ENCODE peak calls at places on chromosome 13, in four cellular contexts. X, P, O and J are unnamed samples. For H3K4me1 and H3K9me3, the result is how much of the 10 kb centered on the place peaks cover.

GRCh38 chr13:21879263-21879914 is 208.5 kb downstream of the FGF9 start:
- DNase-seq in X (no peak), O (no peak), P (no peak), J (no peak)

GRCh38 chr13:46184277-46184699 is 2.3 kb upstream of the LCP1 start:
- DNase-seq in P (no peak), X (peak), O (peak), J (peak)

GRCh38 chr13:83215627-83216026 is 666.6 kb downstream of the SLITRK1 start:
- DNase-seq in O (no peak), X (no peak), P (no peak), J (no peak)

GRCh38 chr13:36030670-36031331 is 100.4 kb downstream of the DCLK1 start:
- DNase-seq in X (no peak), P (no peak), O (no peak), J (no peak)

GRCh38 chr13:44142540-44142867 is 231.1 kb upstream of the SERP2 start:
- DNase-seq in O (peak), P (no peak), X (no peak), J (no peak)

GRCh38 chr13:61954092-61954491 is 538.4 kb upstream of the PCDH20 start:
- DNase-seq in P (no peak), X (peak), O (no peak), J (no peak)

GRCh38 chr13:79686441-79686840 is 205.5 kb downstream of the NDFIP2 start:
- DNase-seq in X (no peak), P (no peak), O (no peak), J (no peak)

GRCh38 chr13:21234537-21234936 is 58.1 kb downstream of the MRPL57 start:
- DNase-seq in P (no peak), X (no peak), O (no peak), J (peak)

GRCh38 chr13:44618326-44618725 is 42.2 kb upstream of the TSC22D1 start:
- DNase-seq in P (no peak), O (no peak), X (no peak), J (no peak)

GRCh38 chr13:26523007-26523406 is 34.5 kb upstream of the WASF3 start:
- DNase-seq in O (no peak), X (no peak), P (no peak), J (no peak)

GRCh38 chr13:26513931-26514330 is 43.6 kb upstream of the WASF3 start:
- DNase-seq in P (no peak), O (no peak), X (no peak), J (no peak)

GRCh38 chr13:26517931-26518330 is 39.6 kb upstream of the WASF3 start:
- DNase-seq in P (no peak), X (no peak), O (no peak), J (no peak)

GRCh38 chr13:26515721-26516120 is 41.8 kb upstream of the WASF3 start:
- DNase-seq in X (no peak), O (no peak), P (no peak), J (no peak)

DNA sequence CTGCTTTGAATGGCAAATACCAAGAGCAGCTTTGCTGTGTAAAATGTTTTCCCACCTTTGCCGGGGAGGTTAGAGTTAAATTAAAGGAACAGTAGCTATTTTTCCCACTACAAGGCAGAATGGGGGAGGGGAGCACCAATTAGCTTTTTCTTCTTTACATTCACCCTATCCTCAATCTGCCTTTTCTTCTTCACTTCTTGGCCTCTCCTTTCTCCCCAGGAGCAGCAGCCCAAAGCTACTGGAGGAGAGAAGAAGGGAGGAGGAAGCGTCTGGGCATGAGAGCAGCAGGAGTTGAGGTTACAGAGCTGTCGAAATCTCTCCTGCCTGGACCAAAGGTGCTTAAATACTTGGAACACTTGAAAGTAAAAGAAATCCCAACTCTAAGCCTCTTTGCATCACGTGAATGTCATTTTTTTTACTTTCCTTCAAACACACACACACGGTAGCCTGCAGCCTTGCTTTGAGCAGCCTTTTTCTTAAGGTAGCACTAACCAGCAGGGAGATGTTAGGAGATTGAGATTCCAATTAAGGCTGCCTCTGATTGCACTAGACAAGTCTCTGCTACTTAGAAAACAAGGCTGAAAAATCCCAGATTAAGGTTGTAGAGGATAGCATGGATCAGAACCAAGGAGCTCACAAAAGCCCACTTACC is 38.9 kb upstream of the WASF3 start:
- DNase-seq in X (no peak), O (no peak), P (no peak), J (no peak)
- H3K4me1 ChIP-seq in X (under half), O (under half), P (under half), J (under half)

GRCh38 chr13:112132142-112132541 is 65.2 kb downstream of the SOX1 start:
- DNase-seq in O (peak), X (no peak), P (no peak), J (no peak)
- H3K9me3 ChIP-seq in O (under half), X (under half), P (under half), J (under half)

DNA sequence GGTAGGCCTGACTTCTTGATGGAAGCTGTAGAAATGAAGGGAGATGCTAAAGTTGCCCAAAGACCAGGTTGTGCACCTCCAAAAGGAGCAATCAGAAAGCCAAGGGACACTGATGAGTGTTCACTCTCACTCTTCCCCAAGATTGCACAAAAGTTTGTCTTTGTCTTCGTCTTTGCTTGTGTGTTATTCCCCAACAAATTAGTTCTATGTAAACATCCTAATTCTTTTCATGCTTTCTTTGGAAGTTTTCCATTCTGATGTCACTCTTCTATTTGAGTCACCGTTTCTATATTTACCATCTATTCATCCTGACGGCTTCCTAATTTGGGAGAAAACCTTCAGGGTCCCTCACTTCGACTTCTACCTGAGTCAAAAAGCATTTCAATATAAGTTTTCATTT is 3.7 kb upstream of the TMEM272 start:
- DNase-seq in P (no peak), X (no peak), O (no peak), J (no peak)
- H3K4me1 ChIP-seq in P (under half), X (under half), O (under half), J (under half)

GRCh38 chr13:29131159-29131558 is 311.0 kb downstream of the MTUS2 start:
- DNase-seq in P (no peak), X (no peak), O (no peak), J (no peak)
- H3K9me3 ChIP-seq in P (under half), X (under half), O (under half), J (under half)

DNA sequence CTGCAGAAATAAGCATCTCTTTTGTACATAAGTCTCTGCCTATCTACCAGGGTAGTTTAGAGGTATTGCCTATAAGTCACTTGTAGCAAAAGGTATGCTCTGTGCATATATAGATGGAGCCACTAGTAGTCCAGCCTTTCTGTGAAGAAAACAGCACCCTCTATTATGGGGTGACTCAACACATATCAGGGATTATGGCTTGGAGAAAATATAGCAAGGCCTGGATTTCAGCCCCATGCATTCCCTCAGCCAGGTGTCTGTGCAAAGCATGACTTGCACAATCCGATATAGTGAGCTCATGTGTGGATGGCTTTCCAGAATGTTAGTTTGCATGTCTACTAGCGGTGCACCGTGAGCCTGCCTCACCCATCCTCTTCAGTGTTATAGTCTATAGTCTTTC is 13.4 kb upstream of the NALCN start:
- DNase-seq in P (no peak), X (no peak), O (no peak), J (no peak)
- H3K4me1 ChIP-seq in P (under half), X (under half), O (under half), J (under half)

GRCh38 chr13:18998389-18998788 is 183.2 kb downstream of the TUBA3C start:
- DNase-seq in P (no peak), X (no peak), O (no peak), J (no peak)
- H3K9me3 ChIP-seq in P (under half), X (under half), O (half or more), J (under half)

DNA sequence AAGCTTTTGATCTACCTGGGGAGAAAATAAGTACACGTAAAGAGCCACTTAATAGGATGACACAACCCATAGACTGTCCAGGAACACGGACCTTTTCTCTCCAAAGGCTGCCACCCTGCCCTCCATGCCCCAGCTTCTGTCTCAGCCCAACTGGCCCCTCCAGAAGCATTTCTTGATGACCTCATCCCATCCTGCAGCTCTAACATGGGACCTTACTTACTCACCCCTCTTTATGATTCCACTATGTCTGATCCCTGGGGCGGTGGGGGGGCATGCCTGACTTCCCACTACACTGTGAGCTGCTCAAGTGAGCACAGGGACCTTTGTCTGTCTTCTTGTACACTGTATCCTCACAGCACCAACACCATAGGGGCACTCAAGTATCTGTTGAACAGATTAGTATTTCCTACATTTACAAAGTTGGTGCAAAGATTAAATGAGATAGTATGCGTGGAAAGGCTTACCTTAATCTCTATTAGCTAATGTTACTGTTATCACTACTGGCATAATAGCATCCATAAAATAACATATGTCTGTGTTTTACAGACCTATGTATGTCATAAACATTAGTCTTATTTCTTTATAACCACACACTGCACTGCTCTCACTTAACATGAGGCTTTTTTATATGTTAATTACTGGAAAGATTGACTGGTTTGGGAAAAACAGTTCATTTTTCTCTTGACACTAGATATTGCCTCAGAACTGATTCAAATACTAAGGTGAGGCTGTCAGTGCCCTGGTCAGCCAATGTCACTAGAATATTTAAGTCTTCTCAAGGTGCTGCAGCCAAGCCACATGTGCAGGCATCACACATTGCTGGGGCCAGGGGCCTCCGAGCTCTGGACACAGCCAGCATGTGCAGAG is 100.9 kb downstream of the FOXO1 start:
- DNase-seq in O (no peak), X (no peak), P (no peak), J (no peak)
- H3K4me1 ChIP-seq in O (half or more), X (under half), P (under half), J (half or more)